ENCODE peak calls at places on chromosomes 16 and 17, in ten cellular contexts. One of them, this sample, is unnamed.

GRCh38 chr17:39400547-39401411 is 647 bp downstream of the FBXL20 start:
- DNase-seq in COR-L47: peak
- DNase-seq in activated T-helper 1 cell treated with anti-CD3 and anti-CD28 coated beads, Interleukin-2, amount 50 U/mL, for 16 hours: no peak
- DNase-seq in EL: peak
- DNase-seq in endothelial cell: no peak
- DNase-seq in testis: no peak
- DNase-seq in GM13976: no peak
- DNase-seq in stimulated activated CD4-positive, alpha-beta T cell treated with anti-CD3 and anti-CD28 coated beads, Interleukin-4, amount 100 ng/mL, for 4 hours: peak
- DNase-seq in NCI-H460: no peak
- DNase-seq in SW480: peak
- DNase-seq in this sample: no peak

GRCh38 chr17:1298616-1299015 is 19.2 kb downstream of the TRARG1 start:
- DNase-seq in activated T-helper 1 cell treated with anti-CD3 and anti-CD28 coated beads, Interleukin-2, amount 50 U/mL, for 16 hours: peak
- DNase-seq in EL: no peak
- DNase-seq in NCI-H460: no peak
- DNase-seq in SW480: no peak
- DNase-seq in GM13976: no peak
- DNase-seq in stimulated activated CD4-positive, alpha-beta T cell treated with anti-CD3 and anti-CD28 coated beads, Interleukin-4, amount 100 ng/mL, for 4 hours: peak
- DNase-seq in testis: no peak
- DNase-seq in COR-L47: no peak
- DNase-seq in endothelial cell: peak
- DNase-seq in this sample: peak

GRCh38 chr17:40699880-40700279 is 3.7 kb downstream of the KRT24 start:
- DNase-seq in endothelial cell: no peak
- DNase-seq in GM13976: no peak
- DNase-seq in SW480: no peak
- DNase-seq in stimulated activated CD4-positive, alpha-beta T cell treated with anti-CD3 and anti-CD28 coated beads, Interleukin-4, amount 100 ng/mL, for 4 hours: no peak
- DNase-seq in testis: no peak
- DNase-seq in activated T-helper 1 cell treated with anti-CD3 and anti-CD28 coated beads, Interleukin-2, amount 50 U/mL, for 16 hours: no peak
- DNase-seq in NCI-H460: no peak
- DNase-seq in COR-L47: no peak
- DNase-seq in EL: no peak
- DNase-seq in this sample: no peak

GRCh38 chr16:75379911-75380847 is 53.1 kb downstream of the CFDP1 start:
- DNase-seq in stimulated activated CD4-positive, alpha-beta T cell treated with anti-CD3 and anti-CD28 coated beads, Interleukin-4, amount 100 ng/mL, for 4 hours: peak
- DNase-seq in endothelial cell: no peak
- DNase-seq in GM13976: peak
- DNase-seq in activated T-helper 1 cell treated with anti-CD3 and anti-CD28 coated beads, Interleukin-2, amount 50 U/mL, for 16 hours: peak
- DNase-seq in EL: no peak
- DNase-seq in COR-L47: no peak
- DNase-seq in SW480: peak
- DNase-seq in testis: no peak
- DNase-seq in NCI-H460: no peak
- DNase-seq in this sample: no peak

GRCh38 chr16:24396350-24397271 is 140.5 kb downstream of the CACNG3 start:
- DNase-seq in GM13976: no peak
- DNase-seq in SW480: no peak
- DNase-seq in testis: no peak
- DNase-seq in NCI-H460: no peak
- DNase-seq in activated T-helper 1 cell treated with anti-CD3 and anti-CD28 coated beads, Interleukin-2, amount 50 U/mL, for 16 hours: no peak
- DNase-seq in COR-L47: no peak
- DNase-seq in endothelial cell: no peak
- DNase-seq in EL: no peak
- DNase-seq in stimulated activated CD4-positive, alpha-beta T cell treated with anti-CD3 and anti-CD28 coated beads, Interleukin-4, amount 100 ng/mL, for 4 hours: no peak
- DNase-seq in this sample: no peak

GRCh38 chr17:40901981-40902862 is 17.2 kb upstream of the KRT20 start:
- DNase-seq in stimulated activated CD4-positive, alpha-beta T cell treated with anti-CD3 and anti-CD28 coated beads, Interleukin-4, amount 100 ng/mL, for 4 hours: no peak
- DNase-seq in endothelial cell: no peak
- DNase-seq in testis: no peak
- DNase-seq in COR-L47: peak
- DNase-seq in activated T-helper 1 cell treated with anti-CD3 and anti-CD28 coated beads, Interleukin-2, amount 50 U/mL, for 16 hours: no peak
- DNase-seq in NCI-H460: no peak
- DNase-seq in GM13976: no peak
- DNase-seq in EL: peak
- DNase-seq in SW480: peak
- DNase-seq in this sample: no peak

GRCh38 chr16:27920391-27920891 is 143.1 kb downstream of the GSG1L start:
- DNase-seq in GM13976: no peak
- DNase-seq in EL: no peak
- DNase-seq in NCI-H460: no peak
- DNase-seq in stimulated activated CD4-positive, alpha-beta T cell treated with anti-CD3 and anti-CD28 coated beads, Interleukin-4, amount 100 ng/mL, for 4 hours: no peak
- DNase-seq in activated T-helper 1 cell treated with anti-CD3 and anti-CD28 coated beads, Interleukin-2, amount 50 U/mL, for 16 hours: no peak
- DNase-seq in endothelial cell: peak
- DNase-seq in SW480: peak
- DNase-seq in COR-L47: peak
- DNase-seq in testis: peak
- DNase-seq in this sample: peak

GRCh38 chr17:31321481-31321880 is at the start of gene EVI2A:
- DNase-seq in stimulated activated CD4-positive, alpha-beta T cell treated with anti-CD3 and anti-CD28 coated beads, Interleukin-4, amount 100 ng/mL, for 4 hours: peak
- DNase-seq in COR-L47: no peak
- DNase-seq in EL: peak
- DNase-seq in GM13976: peak
- DNase-seq in SW480: peak
- DNase-seq in endothelial cell: no peak
- DNase-seq in testis: peak
- DNase-seq in NCI-H460: no peak
- DNase-seq in activated T-helper 1 cell treated with anti-CD3 and anti-CD28 coated beads, Interleukin-2, amount 50 U/mL, for 16 hours: peak
- DNase-seq in this sample: no peak

GRCh38 chr17:9484789-9485188 is 90.8 kb downstream of the STX8 start:
- DNase-seq in testis: no peak
- DNase-seq in stimulated activated CD4-positive, alpha-beta T cell treated with anti-CD3 and anti-CD28 coated beads, Interleukin-4, amount 100 ng/mL, for 4 hours: no peak
- DNase-seq in GM13976: no peak
- DNase-seq in COR-L47: no peak
- DNase-seq in activated T-helper 1 cell treated with anti-CD3 and anti-CD28 coated beads, Interleukin-2, amount 50 U/mL, for 16 hours: no peak
- DNase-seq in SW480: no peak
- DNase-seq in endothelial cell: no peak
- DNase-seq in EL: peak
- DNase-seq in NCI-H460: no peak
- DNase-seq in this sample: no peak

GRCh38 chr17:70074991-70075390 is at the start of gene KCNJ16:
- DNase-seq in NCI-H460: no peak
- DNase-seq in COR-L47: peak
- DNase-seq in endothelial cell: no peak
- DNase-seq in GM13976: no peak
- DNase-seq in activated T-helper 1 cell treated with anti-CD3 and anti-CD28 coated beads, Interleukin-2, amount 50 U/mL, for 16 hours: no peak
- DNase-seq in EL: no peak
- DNase-seq in testis: no peak
- DNase-seq in SW480: no peak
- DNase-seq in stimulated activated CD4-positive, alpha-beta T cell treated with anti-CD3 and anti-CD28 coated beads, Interleukin-4, amount 100 ng/mL, for 4 hours: no peak
- DNase-seq in this sample: peak

GRCh38 chr16:5905935-5906334 is 808.3 kb upstream of the EEF2KMT start:
- DNase-seq in GM13976: no peak
- DNase-seq in testis: no peak
- DNase-seq in endothelial cell: no peak
- DNase-seq in SW480: peak
- DNase-seq in activated T-helper 1 cell treated with anti-CD3 and anti-CD28 coated beads, Interleukin-2, amount 50 U/mL, for 16 hours: no peak
- DNase-seq in NCI-H460: no peak
- DNase-seq in COR-L47: no peak
- DNase-seq in stimulated activated CD4-positive, alpha-beta T cell treated with anti-CD3 and anti-CD28 coated beads, Interleukin-4, amount 100 ng/mL, for 4 hours: no peak
- DNase-seq in EL: no peak
- DNase-seq in this sample: no peak

GRCh38 chr17:34306466-34306865 is 12.8 kb upstream of the CCL8 start:
- DNase-seq in NCI-H460: no peak
- DNase-seq in stimulated activated CD4-positive, alpha-beta T cell treated with anti-CD3 and anti-CD28 coated beads, Interleukin-4, amount 100 ng/mL, for 4 hours: no peak
- DNase-seq in EL: peak
- DNase-seq in endothelial cell: peak
- DNase-seq in testis: peak
- DNase-seq in SW480: peak
- DNase-seq in GM13976: no peak
- DNase-seq in activated T-helper 1 cell treated with anti-CD3 and anti-CD28 coated beads, Interleukin-2, amount 50 U/mL, for 16 hours: no peak
- DNase-seq in COR-L47: no peak
- DNase-seq in this sample: no peak

GRCh38 chr17:42850964-42851363 is at the start of gene AOC3:
- DNase-seq in EL: no peak
- DNase-seq in COR-L47: no peak
- DNase-seq in endothelial cell: no peak
- DNase-seq in stimulated activated CD4-positive, alpha-beta T cell treated with anti-CD3 and anti-CD28 coated beads, Interleukin-4, amount 100 ng/mL, for 4 hours: no peak
- DNase-seq in NCI-H460: no peak
- DNase-seq in testis: peak
- DNase-seq in activated T-helper 1 cell treated with anti-CD3 and anti-CD28 coated beads, Interleukin-2, amount 50 U/mL, for 16 hours: no peak
- DNase-seq in GM13976: no peak
- DNase-seq in SW480: no peak
- DNase-seq in this sample: peak

GRCh38 chr16:30166202-30166902 is 17.1 kb upstream of the CORO1A start:
- DNase-seq in EL: no peak
- DNase-seq in GM13976: peak
- DNase-seq in NCI-H460: no peak
- DNase-seq in endothelial cell: no peak
- DNase-seq in activated T-helper 1 cell treated with anti-CD3 and anti-CD28 coated beads, Interleukin-2, amount 50 U/mL, for 16 hours: no peak
- DNase-seq in COR-L47: no peak
- DNase-seq in SW480: no peak
- DNase-seq in testis: no peak
- DNase-seq in stimulated activated CD4-positive, alpha-beta T cell treated with anti-CD3 and anti-CD28 coated beads, Interleukin-4, amount 100 ng/mL, for 4 hours: no peak
- DNase-seq in this sample: no peak

GRCh38 chr17:75983501-75984181 is 4.6 kb downstream of the TEN1 start:
- DNase-seq in COR-L47: no peak
- DNase-seq in endothelial cell: no peak
- DNase-seq in GM13976: no peak
- DNase-seq in activated T-helper 1 cell treated with anti-CD3 and anti-CD28 coated beads, Interleukin-2, amount 50 U/mL, for 16 hours: no peak
- DNase-seq in testis: peak
- DNase-seq in SW480: peak
- DNase-seq in stimulated activated CD4-positive, alpha-beta T cell treated with anti-CD3 and anti-CD28 coated beads, Interleukin-4, amount 100 ng/mL, for 4 hours: no peak
- DNase-seq in EL: no peak
- DNase-seq in NCI-H460: no peak
- DNase-seq in this sample: no peak

GRCh38 chr17:43717913-43718312 is 40.7 kb downstream of the SOST start:
- DNase-seq in endothelial cell: no peak
- DNase-seq in testis: no peak
- DNase-seq in NCI-H460: no peak
- DNase-seq in activated T-helper 1 cell treated with anti-CD3 and anti-CD28 coated beads, Interleukin-2, amount 50 U/mL, for 16 hours: no peak
- DNase-seq in EL: no peak
- DNase-seq in GM13976: no peak
- DNase-seq in SW480: no peak
- DNase-seq in COR-L47: no peak
- DNase-seq in stimulated activated CD4-positive, alpha-beta T cell treated with anti-CD3 and anti-CD28 coated beads, Interleukin-4, amount 100 ng/mL, for 4 hours: no peak
- DNase-seq in this sample: no peak

GRCh38 chr16:22815863-22816262 is 1.9 kb downstream of the HS3ST2 start:
- DNase-seq in GM13976: no peak
- DNase-seq in activated T-helper 1 cell treated with anti-CD3 and anti-CD28 coated beads, Interleukin-2, amount 50 U/mL, for 16 hours: no peak
- DNase-seq in endothelial cell: no peak
- DNase-seq in stimulated activated CD4-positive, alpha-beta T cell treated with anti-CD3 and anti-CD28 coated beads, Interleukin-4, amount 100 ng/mL, for 4 hours: no peak
- DNase-seq in testis: no peak
- DNase-seq in EL: no peak
- DNase-seq in SW480: no peak
- DNase-seq in NCI-H460: no peak
- DNase-seq in COR-L47: no peak
- DNase-seq in this sample: no peak

GRCh38 chr16:50336884-50337283 is 31.9 kb downstream of the BRD7 start:
- DNase-seq in NCI-H460: no peak
- DNase-seq in stimulated activated CD4-positive, alpha-beta T cell treated with anti-CD3 and anti-CD28 coated beads, Interleukin-4, amount 100 ng/mL, for 4 hours: no peak
- DNase-seq in testis: no peak
- DNase-seq in GM13976: no peak
- DNase-seq in EL: no peak
- DNase-seq in endothelial cell: no peak
- DNase-seq in COR-L47: no peak
- DNase-seq in SW480: no peak
- DNase-seq in activated T-helper 1 cell treated with anti-CD3 and anti-CD28 coated beads, Interleukin-2, amount 50 U/mL, for 16 hours: no peak
- DNase-seq in this sample: no peak

GRCh38 chr16:83701494-83701893 is 106.3 kb upstream of the HSBP1 start:
- DNase-seq in testis: peak
- DNase-seq in SW480: peak
- DNase-seq in endothelial cell: peak
- DNase-seq in COR-L47: no peak
- DNase-seq in stimulated activated CD4-positive, alpha-beta T cell treated with anti-CD3 and anti-CD28 coated beads, Interleukin-4, amount 100 ng/mL, for 4 hours: no peak
- DNase-seq in NCI-H460: peak
- DNase-seq in activated T-helper 1 cell treated with anti-CD3 and anti-CD28 coated beads, Interleukin-2, amount 50 U/mL, for 16 hours: no peak
- DNase-seq in GM13976: no peak
- DNase-seq in EL: peak
- DNase-seq in this sample: peak

GRCh38 chr17:2107050-2107449 is 52.1 kb downstream of the HIC1 start:
- DNase-seq in testis: no peak
- DNase-seq in NCI-H460: no peak
- DNase-seq in stimulated activated CD4-positive, alpha-beta T cell treated with anti-CD3 and anti-CD28 coated beads, Interleukin-4, amount 100 ng/mL, for 4 hours: no peak
- DNase-seq in GM13976: no peak
- DNase-seq in activated T-helper 1 cell treated with anti-CD3 and anti-CD28 coated beads, Interleukin-2, amount 50 U/mL, for 16 hours: no peak
- DNase-seq in COR-L47: no peak
- DNase-seq in endothelial cell: no peak
- DNase-seq in SW480: no peak
- DNase-seq in EL: no peak
- DNase-seq in this sample: no peak

GRCh38 chr17:18015603-18016002 is 23.4 kb downstream of the ATPAF2 start:
- DNase-seq in GM13976: no peak
- DNase-seq in COR-L47: no peak
- DNase-seq in stimulated activated CD4-positive, alpha-beta T cell treated with anti-CD3 and anti-CD28 coated beads, Interleukin-4, amount 100 ng/mL, for 4 hours: no peak
- DNase-seq in testis: no peak
- DNase-seq in activated T-helper 1 cell treated with anti-CD3 and anti-CD28 coated beads, Interleukin-2, amount 50 U/mL, for 16 hours: no peak
- DNase-seq in EL: no peak
- DNase-seq in endothelial cell: no peak
- DNase-seq in SW480: no peak
- DNase-seq in NCI-H460: no peak
- DNase-seq in this sample: no peak

GRCh38 chr16:46850619-46851555 is 19.9 kb upstream of the C16orf87 start:
- DNase-seq in NCI-H460: no peak
- DNase-seq in activated T-helper 1 cell treated with anti-CD3 and anti-CD28 coated beads, Interleukin-2, amount 50 U/mL, for 16 hours: no peak
- DNase-seq in COR-L47: no peak
- DNase-seq in testis: no peak
- DNase-seq in stimulated activated CD4-positive, alpha-beta T cell treated with anti-CD3 and anti-CD28 coated beads, Interleukin-4, amount 100 ng/mL, for 4 hours: no peak
- DNase-seq in GM13976: peak
- DNase-seq in SW480: no peak
- DNase-seq in endothelial cell: no peak
- DNase-seq in EL: no peak
- DNase-seq in this sample: no peak

GRCh38 chr16:68644715-68645493 is at the start of gene CDH3:
- DNase-seq in GM13976: peak
- DNase-seq in NCI-H460: no peak
- DNase-seq in testis: peak
- DNase-seq in endothelial cell: peak
- DNase-seq in stimulated activated CD4-positive, alpha-beta T cell treated with anti-CD3 and anti-CD28 coated beads, Interleukin-4, amount 100 ng/mL, for 4 hours: peak
- DNase-seq in SW480: peak
- DNase-seq in activated T-helper 1 cell treated with anti-CD3 and anti-CD28 coated beads, Interleukin-2, amount 50 U/mL, for 16 hours: no peak
- DNase-seq in EL: peak
- DNase-seq in COR-L47: peak
- DNase-seq in this sample: peak

GRCh38 chr17:66661411-66661843 is 173.5 kb upstream of the CACNG5 start:
- DNase-seq in stimulated activated CD4-positive, alpha-beta T cell treated with anti-CD3 and anti-CD28 coated beads, Interleukin-4, amount 100 ng/mL, for 4 hours: no peak
- DNase-seq in activated T-helper 1 cell treated with anti-CD3 and anti-CD28 coated beads, Interleukin-2, amount 50 U/mL, for 16 hours: no peak
- DNase-seq in testis: no peak
- DNase-seq in SW480: peak
- DNase-seq in endothelial cell: no peak
- DNase-seq in GM13976: peak
- DNase-seq in NCI-H460: peak
- DNase-seq in EL: peak
- DNase-seq in COR-L47: peak
- DNase-seq in this sample: no peak

GRCh38 chr16:66256919-66257318 is 109.6 kb upstream of the CDH5 start:
- DNase-seq in SW480: no peak
- DNase-seq in endothelial cell: no peak
- DNase-seq in EL: no peak
- DNase-seq in activated T-helper 1 cell treated with anti-CD3 and anti-CD28 coated beads, Interleukin-2, amount 50 U/mL, for 16 hours: no peak
- DNase-seq in testis: no peak
- DNase-seq in GM13976: no peak
- DNase-seq in stimulated activated CD4-positive, alpha-beta T cell treated with anti-CD3 and anti-CD28 coated beads, Interleukin-4, amount 100 ng/mL, for 4 hours: no peak
- DNase-seq in COR-L47: no peak
- DNase-seq in NCI-H460: no peak
- DNase-seq in this sample: no peak

GRCh38 chr17:27457731-27458523 is 1.7 kb downstream of the KSR1 start:
- DNase-seq in GM13976: peak
- DNase-seq in SW480: no peak
- DNase-seq in COR-L47: peak
- DNase-seq in activated T-helper 1 cell treated with anti-CD3 and anti-CD28 coated beads, Interleukin-2, amount 50 U/mL, for 16 hours: no peak
- DNase-seq in EL: peak
- DNase-seq in endothelial cell: peak
- DNase-seq in stimulated activated CD4-positive, alpha-beta T cell treated with anti-CD3 and anti-CD28 coated beads, Interleukin-4, amount 100 ng/mL, for 4 hours: no peak
- DNase-seq in testis: no peak
- DNase-seq in NCI-H460: no peak
- DNase-seq in this sample: peak

GRCh38 chr16:7013990-7014389 is 318.7 kb upstream of the RBFOX1 start:
- DNase-seq in GM13976: no peak
- DNase-seq in COR-L47: no peak
- DNase-seq in activated T-helper 1 cell treated with anti-CD3 and anti-CD28 coated beads, Interleukin-2, amount 50 U/mL, for 16 hours: no peak
- DNase-seq in EL: no peak
- DNase-seq in testis: no peak
- DNase-seq in stimulated activated CD4-positive, alpha-beta T cell treated with anti-CD3 and anti-CD28 coated beads, Interleukin-4, amount 100 ng/mL, for 4 hours: no peak
- DNase-seq in NCI-H460: peak
- DNase-seq in SW480: no peak
- DNase-seq in endothelial cell: no peak
- DNase-seq in this sample: peak

GRCh38 chr17:41140360-41141132 is at the start of gene KRTAP4-6:
- DNase-seq in stimulated activated CD4-positive, alpha-beta T cell treated with anti-CD3 and anti-CD28 coated beads, Interleukin-4, amount 100 ng/mL, for 4 hours: no peak
- DNase-seq in testis: no peak
- DNase-seq in EL: peak
- DNase-seq in NCI-H460: no peak
- DNase-seq in endothelial cell: no peak
- DNase-seq in COR-L47: no peak
- DNase-seq in activated T-helper 1 cell treated with anti-CD3 and anti-CD28 coated beads, Interleukin-2, amount 50 U/mL, for 16 hours: no peak
- DNase-seq in GM13976: no peak
- DNase-seq in SW480: peak
- DNase-seq in this sample: no peak